ENCODE peak calls at places on chromosomes 12 and 14, in seven cellular contexts. F, U, Z, D, R, W and B are unnamed samples.
A peak's percentile ranks its signal among the peaks of the same experiment; 100 is the strongest.

GRCh38 chr12:45938566-45938965 is 51.8 kb downstream of the SCAF11 start:
- DNase-seq in U (no peak), Z (no peak), F (no peak), R (no peak), D (no peak), W (no peak), B (no peak)

GRCh38 chr14:81176224-81176623 is 44.5 kb downstream of the GTF2A1 start:
- DNase-seq in U (no peak), D (no peak), W (no peak), F (no peak), R (no peak), Z (no peak), B (no peak)

GRCh38 chr12:117124421-117125274 is 25.4 kb upstream of the TESC start:
- DNase-seq in D (no peak), R (no peak), F (no peak), Z (no peak), U (peak; percentile 58), W (no peak), B (no peak)

GRCh38 chr12:124904306-124905098 is 9.9 kb downstream of the UBC start:
- DNase-seq in F (no peak), Z (no peak), D (peak; percentile 88), R (no peak), W (peak; percentile 94), U (peak; percentile 90), B (peak; percentile 77)

GRCh38 chr14:76760331-76761197 is 704 bp upstream of the VASH1 start:
- DNase-seq in U (no peak), D (no peak), F (no peak), R (peak; percentile 54), W (no peak), Z (no peak), B (no peak)

GRCh38 chr12:57836442-57837375 is 9.8 kb downstream of the CTDSP2 start:
- DNase-seq in F (peak; percentile 29), D (peak; percentile 38), R (no peak), Z (no peak), W (peak; percentile 86), U (peak; percentile 91), B (peak; percentile 86)

GRCh38 chr14:95774265-95775160 is 60.6 kb upstream of the TCL1A start:
- DNase-seq in Z (peak; percentile 5), R (no peak), U (peak; percentile 83), F (peak; percentile 53), D (peak; percentile 16), W (peak; percentile 44), B (peak; percentile 14)

GRCh38 chr14:25753130-25753529 is 703.2 kb upstream of the STXBP6 start:
- DNase-seq in U (no peak), F (no peak), D (no peak), R (no peak), Z (no peak), W (no peak), B (no peak)

GRCh38 chr12:2501464-2502181 is 293.1 kb upstream of the FKBP4 start:
- DNase-seq in F (no peak), Z (no peak), U (no peak), D (no peak), W (no peak), R (no peak), B (peak; percentile 4)

GRCh38 chr14:77189479-77189878 is 7.9 kb downstream of the TMEM63C start:
- DNase-seq in R (no peak), Z (no peak), F (no peak), U (peak; percentile 26), W (no peak), D (no peak), B (no peak)

GRCh38 chr12:72476301-72476700 is 204.1 kb downstream of the TRHDE start:
- DNase-seq in D (no peak), U (no peak), Z (no peak), F (no peak), R (no peak), W (no peak), B (no peak)

GRCh38 chr12:92802906-92803305 is 100.1 kb downstream of the PLEKHG7 start:
- DNase-seq in D (no peak), Z (no peak), W (no peak), U (no peak), R (no peak), F (no peak), B (no peak)

GRCh38 chr12:102462803-102463499 is 17.4 kb downstream of the IGF1 start:
- DNase-seq in U (no peak), W (peak; percentile 80), D (peak; percentile 92), R (no peak), F (no peak), Z (no peak), B (peak; percentile 56)

GRCh38 chr12:31353730-31354708 is 28.1 kb upstream of the SINHCAF start:
- DNase-seq in D (no peak), U (no peak), R (no peak), F (peak; percentile 11), W (no peak), Z (no peak), B (peak; percentile 6)

GRCh38 chr14:33057585-33057984 is 118.9 kb downstream of the NPAS3 start:
- DNase-seq in F (no peak), D (no peak), Z (no peak), W (no peak), U (peak; percentile 48), R (no peak), B (no peak)

GRCh38 chr12:120799417-120800045 is 73.9 kb downstream of the ACADS start:
- DNase-seq in D (no peak), U (no peak), R (no peak), W (no peak), Z (no peak), F (no peak), B (no peak)

GRCh38 chr14:50736932-50737419 is 68.9 kb upstream of the SAV1 start:
- DNase-seq in W (no peak), D (no peak), Z (no peak), U (no peak), F (no peak), R (no peak), B (no peak)

GRCh38 chr12:46965880-46966279 is 113.5 kb upstream of the PCED1B start:
- DNase-seq in D (no peak), F (no peak), U (no peak), R (no peak), W (no peak), Z (no peak), B (no peak)

GRCh38 chr14:59582161-59582560 is 5.5 kb upstream of the CCDC175 start:
- DNase-seq in D (no peak), F (no peak), R (no peak), U (no peak), W (no peak), Z (no peak), B (peak; percentile 8)

GRCh38 chr12:65787056-65787855 is 37.0 kb upstream of the HMGA2 start:
- DNase-seq in D (no peak), W (no peak), F (no peak), Z (no peak), U (no peak), R (no peak), B (no peak)

GRCh38 chr12:72297666-72298065 is 25.5 kb downstream of the TRHDE start:
- DNase-seq in F (no peak), D (no peak), Z (no peak), U (no peak), R (no peak), W (no peak), B (no peak)

GRCh38 chr14:44798386-44799242 is 163.1 kb downstream of the KLHL28 start:
- DNase-seq in R (no peak), W (no peak), D (no peak), F (no peak), U (no peak), Z (no peak), B (no peak)

GRCh38 chr12:130701402-130701744 is 14.7 kb downstream of the RIMBP2 start:
- DNase-seq in Z (no peak), D (no peak), W (no peak), R (no peak), U (no peak), F (no peak), B (no peak)

GRCh38 chr14:95896628-95897027 is 20.0 kb downstream of the TUNAR start:
- DNase-seq in U (no peak), D (no peak), Z (no peak), W (no peak), F (no peak), R (no peak), B (no peak)

GRCh38 chr12:89414322-89414721 is 62.0 kb upstream of the DUSP6 start:
- DNase-seq in D (no peak), Z (no peak), F (no peak), R (no peak), U (no peak), W (no peak), B (no peak)

GRCh38 chr12:5925646-5926045 is 19.4 kb downstream of the ANO2 start:
- DNase-seq in R (no peak), U (no peak), Z (no peak), D (no peak), F (no peak), W (no peak), B (no peak)

GRCh38 chr12:72141381-72141780 is 130.8 kb upstream of the TRHDE start:
- DNase-seq in Z (no peak), F (no peak), R (no peak), W (peak; percentile 28), D (no peak), U (peak; percentile 65), B (peak; percentile 7)

GRCh38 chr14:69045857-69046351 is 66.8 kb upstream of the ACTN1 start:
- DNase-seq in F (no peak), U (no peak), D (peak; percentile 36), R (no peak), Z (no peak), W (no peak), B (peak; percentile 80)

GRCh38 chr12:52214421-52214802 is 18.6 kb upstream of the KRT7 start:
- DNase-seq in U (peak; percentile 62), R (no peak), F (no peak), W (no peak), Z (no peak), D (no peak), B (no peak)

GRCh38 chr12:107749094-107749493 is 11.8 kb downstream of the PRDM4 start:
- DNase-seq in W (peak; percentile 17), R (no peak), D (peak; percentile 29), Z (no peak), U (no peak), F (no peak), B (peak; percentile 41)

GRCh38 chr12:123912415-123913385 is 59.9 kb downstream of the CCDC92 start:
- DNase-seq in W (no peak), R (no peak), D (no peak), U (peak; percentile 16), Z (no peak), F (peak; percentile 14), B (no peak)

GRCh38 chr12:47903151-47903611 is 1.6 kb downstream of the VDR start:
- DNase-seq in D (peak; percentile 65), U (peak; percentile 42), R (no peak), W (peak; percentile 76), F (no peak), Z (no peak), B (peak; percentile 88)

GRCh38 chr12:24749171-24749570 is 199.7 kb downstream of the BCAT1 start:
- DNase-seq in Z (no peak), D (no peak), F (no peak), R (no peak), W (no peak), U (no peak), B (no peak)

GRCh38 chr14:105187116-105187515 is 6.0 kb upstream of the NUDT14 start:
- DNase-seq in R (no peak), D (no peak), F (no peak), W (no peak), U (peak; percentile 90), Z (no peak), B (no peak)

GRCh38 chr12:15830538-15830937 is 41.4 kb upstream of the EPS8 start:
- DNase-seq in U (no peak), Z (no peak), W (peak; percentile 82), D (no peak), R (no peak), F (no peak), B (peak; percentile 65)